ENCODE peak calls at places on chromosomes 7 and 10, in six cellular contexts. X is GM12891, I is transverse colon, T is spleen, J is sigmoid colon, S is HCT116. O is an unnamed sample.

GRCh38 chr10:10353326-10353725 is 664.3 kb upstream of the CELF2 start:
- DNase-seq in X (no peak), I (no peak), T (no peak), J (no peak), S (no peak), O (no peak)

GRCh38 chr7:149635561-149636329 is 137.6 kb downstream of the ZNF467 start:
- DNase-seq in X (no peak), I (no peak), T (no peak), J (no peak), S (no peak), O (no peak)

GRCh38 chr7:16791895-16792294 is 12.9 kb downstream of the AGR2 start:
- DNase-seq in X (no peak), I (no peak), T (no peak), J (no peak), S (no peak), O (no peak)

GRCh38 chr7:45211066-45211465 is 53.5 kb downstream of the RAMP3 start:
- DNase-seq in X (no peak), I (no peak), T (no peak), J (no peak), S (no peak), O (no peak)

GRCh38 chr7:44646176-44646920 is 39.9 kb downstream of the OGDH start:
- DNase-seq in X (no peak), I (no peak), T (no peak), J (no peak), S (no peak), O (no peak)

GRCh38 chr10:130138479-130138866 is 2.3 kb downstream of the GLRX3 start:
- DNase-seq in X (no peak), I (no peak), T (no peak), J (no peak), S (peak; percentile 44), O (no peak)

GRCh38 chr7:10343108-10343507 is 630.6 kb upstream of the PHF14 start:
- DNase-seq in X (no peak), I (no peak), T (no peak), J (no peak), S (no peak), O (no peak)

GRCh38 chr7:156616269-156617202 is 24.0 kb upstream of the RNF32 start:
- DNase-seq in X (no peak), I (peak; percentile 58), T (no peak), J (no peak), S (no peak), O (no peak)

GRCh38 chr10:12412671-12413368 is 63.5 kb downstream of the CAMK1D start:
- DNase-seq in X (no peak), I (no peak), T (peak; percentile 53), J (no peak), S (no peak), O (no peak)

GRCh38 chr10:73060738-73061635 is 35.7 kb downstream of the P4HA1 start:
- DNase-seq in X (no peak), I (no peak), T (no peak), J (no peak), S (peak; percentile 19), O (no peak)

GRCh38 chr7:2478387-2478760 is 2.2 kb upstream of the GRIFIN start:
- DNase-seq in X (no peak), I (peak; percentile 80), T (no peak), J (peak; percentile 87), S (no peak), O (no peak)

GRCh38 chr7:103718482-103719415 is 270.7 kb downstream of the RELN start:
- DNase-seq in X (no peak), I (no peak), T (no peak), J (no peak), S (no peak), O (no peak)

GRCh38 chr7:70695804-70696104 is 436.2 kb upstream of the GALNT17 start:
- DNase-seq in X (no peak), I (no peak), T (no peak), J (no peak), S (no peak), O (no peak)

GRCh38 chr10:96454184-96454583 is 59.5 kb downstream of the TLL2 start:
- DNase-seq in X (no peak), I (no peak), T (no peak), J (no peak), S (no peak), O (no peak)

GRCh38 chr7:13687500-13687899 is 302.0 kb downstream of the ETV1 start:
- DNase-seq in X (no peak), I (no peak), T (no peak), J (no peak), S (no peak), O (no peak)
- TF ChIP-seq POLR2AphosphoS5 in X (no peak), I (no peak), T (no peak), J (no peak), S (no peak), O (no peak)

DNA sequence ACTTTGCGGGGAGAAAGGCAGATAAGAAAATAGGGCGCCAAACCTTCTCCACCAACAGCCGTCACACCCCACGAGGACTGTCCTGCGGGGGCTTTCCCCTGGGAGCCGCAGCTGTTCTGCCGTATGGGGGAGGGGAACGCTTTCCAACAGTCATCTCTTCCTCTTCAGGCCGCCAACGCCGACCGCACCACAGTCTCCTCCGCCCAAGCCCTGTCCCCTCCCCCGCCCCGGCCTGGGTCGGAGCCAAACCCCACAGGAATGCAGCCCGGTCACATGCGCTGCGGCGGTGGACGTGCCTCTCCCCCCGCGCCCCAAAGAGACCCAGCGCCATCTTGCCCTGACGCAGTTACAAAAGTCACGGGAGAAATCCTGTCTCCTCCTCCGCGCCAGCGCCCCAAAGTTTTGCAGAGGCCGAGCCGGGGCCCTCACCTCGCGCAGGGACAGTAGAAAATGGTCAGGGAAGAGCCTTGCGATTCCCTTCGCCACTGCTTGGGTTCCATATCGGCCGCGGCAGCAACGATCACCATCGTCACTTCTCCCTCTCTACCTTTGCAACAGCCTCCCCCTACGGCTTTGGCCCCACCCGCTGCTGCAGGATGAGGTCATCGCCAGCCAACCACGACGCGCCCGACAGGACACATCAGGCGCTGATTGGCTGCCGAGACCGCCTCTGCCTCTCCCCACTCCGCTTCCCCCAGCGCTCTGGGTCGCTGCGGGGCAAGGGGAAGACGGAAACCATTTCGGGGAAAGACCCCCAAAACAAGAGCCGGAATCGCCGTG is 1.3 kb upstream of the KMT2E start:
- DNase-seq in X (peak; percentile 83), I (peak; percentile 100), T (peak; percentile 100), J (peak; percentile 100), S (peak; percentile 93), O (peak; percentile 86)
- TF ChIP-seq POLR2A in X (peak; percentile 85), I (no peak), T (peak; percentile 86), J (peak; percentile 96), S (no peak), O (peak; percentile 66)

GRCh38 chr7:90597527-90597871 is 1.4 kb downstream of the CDK14 start:
- DNase-seq in X (no peak), I (no peak), T (no peak), J (no peak), S (no peak), O (no peak)

GRCh38 chr7:90597879-90598278 is 1.8 kb downstream of the CDK14 start:
- DNase-seq in X (no peak), I (no peak), T (no peak), J (no peak), S (no peak), O (no peak)

GRCh38 chr7:90599892-90600555 is 3.9 kb downstream of the CDK14 start:
- DNase-seq in X (no peak), I (no peak), T (no peak), J (no peak), S (no peak), O (no peak)

GRCh38 chr7:90596745-90597526 is 815 bp downstream of the CDK14 start:
- DNase-seq in X (no peak), I (no peak), T (no peak), J (no peak), S (no peak), O (no peak)

DNA sequence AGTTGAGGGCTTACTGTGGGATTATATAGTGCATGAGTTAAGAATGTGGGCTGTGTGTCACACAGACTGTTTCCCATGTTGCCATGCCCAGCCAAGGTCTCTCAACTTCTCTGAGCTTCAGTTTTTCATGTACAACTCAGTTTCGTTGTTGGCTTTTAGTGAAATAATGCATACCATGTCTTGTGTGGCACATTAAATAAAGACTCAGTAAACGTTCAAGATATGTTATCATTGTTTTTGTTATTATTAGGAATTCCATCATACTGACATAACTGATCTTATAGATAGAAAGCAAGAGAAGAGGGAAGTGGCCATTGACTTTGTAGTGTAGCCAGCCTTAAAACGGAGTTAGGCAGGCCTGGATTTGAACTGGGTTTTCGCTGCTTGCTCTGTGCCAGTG is 2.9 kb downstream of the CDK14 start:
- DNase-seq in X (no peak), I (no peak), T (no peak), J (no peak), S (no peak), O (no peak)
- TF ChIP-seq POLR2AphosphoS5 in X (no peak), I (no peak), T (no peak), J (no peak), S (no peak), O (no peak)

DNA sequence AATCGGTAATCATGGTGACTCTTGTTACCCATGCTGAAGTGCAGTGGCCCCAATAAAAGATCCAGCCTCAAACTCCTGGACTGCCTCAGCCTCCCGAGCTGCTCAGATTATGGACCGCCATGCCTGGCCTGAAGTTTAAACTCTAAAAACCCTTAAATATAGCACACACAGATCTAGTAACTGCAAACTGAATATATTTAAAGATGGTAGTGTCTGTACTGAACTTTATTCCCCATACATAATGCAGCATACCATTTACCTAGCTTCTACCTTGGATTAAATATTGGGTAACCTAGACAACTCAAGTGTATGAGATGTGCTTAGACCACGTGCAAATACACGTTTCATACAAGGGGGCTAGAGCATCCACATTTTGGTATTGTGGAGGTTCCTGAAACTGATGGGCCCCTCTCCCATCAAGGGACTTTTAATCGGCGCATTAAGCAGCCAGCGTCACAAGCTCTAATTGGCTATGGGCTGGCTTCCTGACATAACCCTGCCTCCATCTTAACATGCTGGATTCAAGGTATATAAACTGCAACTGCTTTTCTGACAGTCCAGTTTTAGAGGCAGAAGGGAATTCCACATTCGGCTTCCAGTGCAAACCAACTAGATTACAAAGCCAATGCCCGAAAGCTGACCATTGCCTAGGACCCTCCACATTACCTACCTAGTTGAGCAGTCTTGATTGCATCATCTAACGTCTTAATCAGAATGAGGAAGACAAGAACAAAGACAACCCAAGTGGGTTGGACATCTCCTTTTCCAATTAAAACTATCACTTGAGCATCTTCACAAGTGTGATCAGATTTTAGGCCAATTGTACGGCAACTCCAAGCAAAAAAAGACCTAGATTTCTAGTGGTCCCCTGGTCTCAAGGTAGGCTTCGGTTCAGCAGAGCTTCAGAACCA is 12.9 kb downstream of the HNRNPA2B1 start:
- DNase-seq in X (no peak), I (no peak), T (no peak), J (no peak), S (no peak), O (no peak)
- TF ChIP-seq POLR2A in X (peak; percentile 96), I (peak; percentile 23), T (no peak), J (no peak), S (no peak), O (peak; percentile 89)

DNA sequence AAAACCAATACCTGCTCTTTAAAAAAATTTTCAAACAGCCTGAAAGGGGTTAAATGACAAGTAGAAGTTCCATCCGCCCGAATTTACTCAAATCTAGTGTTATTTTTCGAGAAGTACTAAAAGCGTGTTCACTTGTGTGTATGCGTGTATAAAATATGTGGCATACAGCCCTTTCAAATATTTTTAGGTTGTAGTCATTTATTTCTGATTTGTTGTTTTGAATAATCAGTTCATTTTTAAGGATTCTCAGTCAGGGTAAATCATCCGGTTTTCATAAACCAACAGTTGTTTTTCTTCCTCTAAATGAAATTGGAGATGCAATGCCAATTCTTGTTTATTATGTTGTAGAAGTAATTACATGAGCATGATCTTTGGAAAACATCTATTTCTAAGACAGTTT is 6.9 kb upstream of the SUN1 start:
- DNase-seq in X (no peak), I (no peak), T (no peak), J (no peak), S (no peak), O (no peak)
- TF ChIP-seq POLR2AphosphoS5 in X (no peak), I (no peak), T (no peak), J (no peak), S (no peak), O (no peak)

O was measured in GM12892.